ENCODE peak calls at places on chromosomes 2 and 18, in nine cellular contexts. D is HCT116, C is right lobe of liver, H is kidney, E is DND-41, W is endothelial cell of umbilical vein, K is K562, U is pancreas, N is uterus. V is an unnamed sample.

GRCh38 chr2:230947908-230948365 is 22.9 kb upstream of the GPR55 start:
- DNase-seq in D (no peak), C (no peak), H (peak; percentile 57), E (no peak), W (no peak), K (no peak), U (no peak), N (no peak), V (no peak)

GRCh38 chr2:177983183-177983788 is 89.3 kb downstream of the PDE11A start:
- DNase-seq in D (peak; percentile 34), C (peak; percentile 30), H (no peak), E (peak; percentile 33), W (peak; percentile 53), K (peak; percentile 72), U (peak; percentile 24), N (no peak), V (no peak)

GRCh38 chr18:76494181-76494540 is 881 bp downstream of the ZNF516 start:
- DNase-seq in D (no peak), C (peak; percentile 50), H (no peak), E (no peak), W (no peak), K (no peak), U (peak; percentile 49), N (peak; percentile 73), V (peak; percentile 37)

GRCh38 chr2:165114345-165114943 is 89.4 kb downstream of the SCN3A start:
- DNase-seq in D (no peak), C (no peak), H (no peak), E (no peak), W (no peak), K (no peak), U (no peak), N (no peak), V (no peak)

GRCh38 chr18:35178260-35178659 is 62.6 kb upstream of the ZNF397 start:
- DNase-seq in D (no peak), C (no peak), H (no peak), E (no peak), W (no peak), K (no peak), U (no peak), N (no peak), V (no peak)

GRCh38 chr2:215369191-215369760 is 57.4 kb downstream of the ATIC start:
- DNase-seq in D (no peak), C (no peak), H (no peak), E (no peak), W (no peak), K (no peak), U (no peak), N (no peak), V (no peak)

GRCh38 chr2:20436716-20437470 is 10.0 kb upstream of the RHOB start:
- DNase-seq in D (no peak), C (no peak), H (no peak), E (no peak), W (no peak), K (no peak), U (peak; percentile 8), N (peak; percentile 4), V (no peak)

GRCh38 chr18:13726972-13727331 is 479 bp downstream of the RNMT start:
- DNase-seq in D (no peak), C (peak; percentile 62), H (no peak), E (peak; percentile 36), W (no peak), K (no peak), U (no peak), N (peak; percentile 43), V (peak; percentile 37)

GRCh38 chr2:106638043-106638442 is 150.9 kb downstream of the CD8B2 start:
- DNase-seq in D (no peak), C (no peak), H (no peak), E (no peak), W (no peak), K (no peak), U (no peak), N (no peak), V (no peak)

GRCh38 chr2:100272848-100273329 is 49.4 kb downstream of the LONRF2 start:
- DNase-seq in D (no peak), C (no peak), H (no peak), E (no peak), W (no peak), K (no peak), U (no peak), N (peak; percentile 68), V (no peak)

GRCh38 chr2:161161074-161161577 is 898 bp downstream of the TANK start:
- DNase-seq in D (no peak), C (no peak), H (no peak), E (no peak), W (no peak), K (peak; percentile 22), U (no peak), N (no peak), V (no peak)

GRCh38 chr2:9703701-9704221 is 73.0 kb upstream of the YWHAQ start:
- DNase-seq in D (peak; percentile 37), C (no peak), H (no peak), E (no peak), W (peak; percentile 56), K (peak; percentile 81), U (no peak), N (no peak), V (peak; percentile 23)

GRCh38 chr2:7983912-7984311 is 697.9 kb upstream of the ID2 start:
- DNase-seq in D (no peak), C (no peak), H (no peak), E (no peak), W (no peak), K (no peak), U (no peak), N (no peak), V (no peak)

GRCh38 chr2:24970483-24971299 is 1.1 kb downstream of the DNAJC27 start:
- DNase-seq in D (no peak), C (no peak), H (no peak), E (peak; percentile 12), W (peak; percentile 57), K (no peak), U (no peak), N (peak; percentile 18), V (no peak)

GRCh38 chr2:864501-865106 is 86.0 kb upstream of the SNTG2 start:
- DNase-seq in D (no peak), C (no peak), H (peak; percentile 49), E (no peak), W (no peak), K (no peak), U (no peak), N (no peak), V (no peak)

GRCh38 chr18:39453882-39454281 is 1888.3 kb upstream of the CELF4 start:
- DNase-seq in D (no peak), C (no peak), H (no peak), E (peak; percentile 14), W (peak; percentile 99), K (no peak), U (peak; percentile 13), N (peak; percentile 25), V (no peak)

GRCh38 chr2:192696857-192697256 is 502.1 kb upstream of the TMEFF2 start:
- DNase-seq in D (no peak), C (no peak), H (no peak), E (no peak), W (no peak), K (no peak), U (no peak), N (no peak), V (no peak)

GRCh38 chr2:240638517-240639160 is 13.4 kb downstream of the GPR35 start:
- DNase-seq in D (no peak), C (no peak), H (no peak), E (no peak), W (no peak), K (no peak), U (no peak), N (no peak), V (peak; percentile 52)

GRCh38 chr18:62566199-62566598 is 43.4 kb downstream of the ZCCHC2 start:
- DNase-seq in D (no peak), C (peak; percentile 47), H (no peak), E (no peak), W (peak; percentile 40), K (no peak), U (peak; percentile 33), N (peak; percentile 39), V (peak; percentile 29)
- TF ChIP-seq CTCF in D (peak; percentile 19), C (peak; percentile 33), H (peak; percentile 30), E (no peak), W (peak; percentile 11), K (peak; percentile 31), U (no peak), N (no peak), V (no peak)

DNA sequence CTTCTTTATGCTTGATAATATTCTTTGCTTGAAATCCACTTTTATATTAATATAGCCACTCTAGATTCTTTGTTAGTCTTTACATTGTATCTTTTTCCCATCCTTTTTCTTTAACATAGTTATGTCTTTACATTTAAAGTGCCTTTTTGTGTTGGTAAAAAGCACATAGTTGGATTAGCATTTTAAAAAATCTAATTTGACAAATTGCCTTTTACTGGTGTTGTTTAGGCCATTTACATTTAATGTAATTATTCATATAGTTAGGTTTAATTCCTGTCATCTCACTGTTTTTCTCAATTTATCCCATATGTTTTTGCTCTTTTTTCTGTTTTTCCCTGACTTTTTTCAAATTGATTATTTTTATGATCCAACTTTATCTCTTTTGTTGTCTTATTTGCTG is 93.2 kb downstream of the BCL2L11 start:
- DNase-seq in D (no peak), C (no peak), H (no peak), E (no peak), W (no peak), K (no peak), U (no peak), N (no peak), V (no peak)
- H3K9me3 ChIP-seq in D (peaks cover 4% of the 10 kb centered on the region), C (peaks cover 2% of the 10 kb centered on the region), H (peaks cover 6% of the 10 kb centered on the region), E (peaks cover 37% of the 10 kb centered on the region), W (no peaks in the 10 kb centered on the region), K (peaks cover 9% of the 10 kb centered on the region), U (no peaks in the 10 kb centered on the region), N (no peaks in the 10 kb centered on the region), V (no peaks in the 10 kb centered on the region)

DNA sequence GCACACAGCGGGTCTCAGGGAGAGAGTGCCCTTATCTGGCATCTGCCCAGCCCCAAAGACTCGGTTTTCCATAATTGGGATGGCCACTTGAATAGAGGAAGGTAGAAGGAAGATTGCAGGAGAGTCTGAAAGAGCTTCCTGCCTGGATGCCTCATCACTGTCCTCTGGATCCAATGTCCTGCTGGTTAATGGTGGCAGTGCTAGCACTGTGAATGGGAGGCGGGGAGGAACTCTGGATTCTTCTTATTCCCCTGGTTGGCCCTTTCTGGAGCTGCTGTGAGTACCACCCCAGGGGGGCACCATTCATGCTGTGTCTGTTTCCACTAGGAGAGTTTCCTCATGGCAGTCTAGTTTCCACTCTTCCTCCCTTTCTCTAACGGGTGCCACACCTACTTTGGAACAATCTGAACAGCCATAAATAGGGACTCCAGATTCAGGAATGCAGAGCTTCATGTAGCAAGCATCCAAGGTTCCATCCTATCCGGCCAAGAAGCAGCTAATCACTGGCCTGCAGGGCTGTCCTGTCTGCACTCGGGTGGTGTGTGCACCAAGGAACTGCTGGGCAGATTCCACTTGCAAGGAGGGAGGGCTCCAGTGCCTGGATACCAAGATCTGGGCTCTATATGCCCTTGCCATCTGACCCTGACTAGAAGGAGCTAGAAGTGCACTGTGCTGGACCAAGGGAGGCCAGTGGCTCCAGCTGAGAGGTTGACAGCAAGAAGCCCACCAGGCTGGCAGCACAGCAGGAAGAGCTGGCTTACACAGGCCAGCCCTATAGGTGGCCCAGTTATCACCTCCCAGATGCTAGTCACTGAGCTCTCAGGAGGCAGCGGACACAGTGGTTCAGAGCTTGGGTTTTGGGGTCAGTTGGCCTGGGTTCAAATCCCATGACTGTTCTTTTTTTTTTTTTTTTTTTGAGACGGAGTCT is 4.6 kb upstream of the ATOH8 start:
- DNase-seq in D (no peak), C (no peak), H (peak; percentile 54), E (no peak), W (no peak), K (no peak), U (no peak), N (peak; percentile 66), V (no peak)
- TF ChIP-seq CTCF in D (no peak), C (no peak), H (no peak), E (no peak), W (no peak), K (no peak), U (no peak), N (peak; percentile 2), V (peak; percentile 16)

GRCh38 chr18:6257950-6258349 is 156.8 kb downstream of the L3MBTL4 start:
- DNase-seq in D (no peak), C (no peak), H (no peak), E (no peak), W (no peak), K (no peak), U (no peak), N (no peak), V (no peak)
- H3K9me3 ChIP-seq in D (peaks cover 39% of the 10 kb centered on the region), C (no peaks in the 10 kb centered on the region), H (peaks cover 11% of the 10 kb centered on the region), E (peaks cover 5% of the 10 kb centered on the region), W (no peaks in the 10 kb centered on the region), K (no peaks in the 10 kb centered on the region), U (no peaks in the 10 kb centered on the region), N (no peaks in the 10 kb centered on the region), V (no peaks in the 10 kb centered on the region)

V was measured in tibial nerve.